ENCODE peak calls at places on chromosomes 2 and 18, in eight cellular contexts. P, M, T, F, L, Y, G and K are unnamed samples.

GRCh38 chr2:179842498-179843153 is 18.8 kb downstream of the ZNF385B start:
- DNase-seq in M (no peak), P (peak; percentile 40), Y (peak; percentile 54), F (peak; percentile 68), L (peak; percentile 77), T (peak; percentile 51), G (no peak), K (no peak)

GRCh38 chr2:128273469-128274081 is 45.1 kb downstream of the HS6ST1 start:
- DNase-seq in G (no peak), F (no peak), M (no peak), Y (no peak), T (no peak), P (no peak), L (no peak), K (no peak)

GRCh38 chr18:78192044-78192443 is 787.6 kb upstream of the SALL3 start:
- DNase-seq in P (no peak), L (no peak), T (no peak), F (peak; percentile 20), G (no peak), M (no peak), Y (peak; percentile 26), K (no peak)

GRCh38 chr18:59885579-59886163 is 14.1 kb upstream of the PMAIP1 start:
- DNase-seq in L (peak; percentile 62), P (no peak), Y (no peak), M (no peak), T (no peak), G (no peak), F (no peak), K (no peak)

GRCh38 chr2:10447300-10448207 is 573 bp downstream of the ODC1 start:
- DNase-seq in T (no peak), F (peak; percentile 55), P (no peak), M (no peak), Y (peak; percentile 32), G (no peak), L (peak; percentile 81), K (no peak)

GRCh38 chr2:120892967-120893667 is 157.4 kb downstream of the GLI2 start:
- DNase-seq in T (no peak), Y (no peak), P (peak; percentile 22), L (no peak), G (peak; percentile 33), M (no peak), F (peak; percentile 74), K (no peak)

GRCh38 chr2:191114403-191114886 is 36.3 kb downstream of the STAT4 start:
- DNase-seq in P (no peak), L (no peak), G (no peak), T (no peak), F (no peak), Y (no peak), M (no peak), K (no peak)

GRCh38 chr2:169656164-169656563 is 38.0 kb downstream of the CFAP210 start:
- DNase-seq in G (no peak), F (no peak), T (no peak), L (no peak), M (no peak), Y (no peak), P (no peak), K (no peak)

GRCh38 chr2:69509011-69509749 is 71.9 kb upstream of the NFU1 start:
- DNase-seq in F (no peak), P (no peak), Y (no peak), T (no peak), L (no peak), G (no peak), M (no peak), K (no peak)

GRCh38 chr2:118065015-118065666 is 23.1 kb upstream of the INSIG2 start:
- DNase-seq in M (no peak), F (no peak), T (no peak), G (no peak), L (no peak), Y (no peak), P (no peak), K (no peak)

GRCh38 chr2:130355181-130355577 is 677 bp upstream of the PTPN18 start:
- DNase-seq in L (peak; percentile 46), P (no peak), M (no peak), T (no peak), Y (no peak), G (no peak), F (no peak), K (no peak)

GRCh38 chr2:240895656-240896388 is at the start of gene MAB21L4:
- DNase-seq in G (no peak), L (no peak), T (no peak), P (no peak), Y (no peak), F (no peak), M (no peak), K (no peak)

GRCh38 chr18:48540329-48541025 is 1.6 kb downstream of the CTIF start:
- DNase-seq in P (peak; percentile 61), Y (peak; percentile 67), G (no peak), L (no peak), F (peak; percentile 64), M (peak; percentile 37), T (peak; percentile 70), K (no peak)

GRCh38 chr18:48539406-48540328 is 836 bp downstream of the CTIF start:
- DNase-seq in G (no peak), M (peak; percentile 30), L (no peak), Y (peak; percentile 53), P (peak; percentile 52), F (peak; percentile 72), T (peak; percentile 58), K (no peak)

GRCh38 chr18:48541747-48542108 is 2.9 kb downstream of the CTIF start:
- DNase-seq in P (no peak), T (no peak), Y (no peak), G (no peak), F (no peak), L (no peak), M (no peak), K (no peak)

GRCh38 chr18:48542513-48543181 is 3.8 kb downstream of the CTIF start:
- DNase-seq in F (no peak), P (no peak), M (no peak), Y (peak; percentile 30), G (no peak), L (no peak), T (no peak), K (no peak)

GRCh38 chr18:48541026-48541746 is 2.4 kb downstream of the CTIF start:
- DNase-seq in T (peak; percentile 75), G (no peak), P (peak; percentile 55), Y (peak; percentile 73), M (no peak), L (no peak), F (peak; percentile 82), K (peak; percentile 62)
- TF ChIP-seq CTCF in T (no peak), G (no peak), P (no peak), Y (no peak), M (no peak), L (no peak), F (no peak), K (no peak)

GRCh38 chr2:232981356-232981755 is 31.7 kb downstream of the NGEF start:
- DNase-seq in M (no peak), F (no peak), T (no peak), Y (no peak), P (no peak), G (no peak), L (no peak), K (no peak)

GRCh38 chr2:232981767-232982360 is 31.2 kb downstream of the NGEF start:
- DNase-seq in M (no peak), P (no peak), T (no peak), Y (no peak), F (no peak), L (no peak), G (no peak), K (no peak)

GRCh38 chr2:232983669-232983991 is 29.4 kb downstream of the NGEF start:
- DNase-seq in G (no peak), P (no peak), L (no peak), Y (no peak), F (no peak), M (no peak), T (no peak), K (no peak)

GRCh38 chr2:232984451-232985207 is 28.4 kb downstream of the NGEF start:
- DNase-seq in M (no peak), L (no peak), Y (no peak), T (no peak), P (no peak), G (no peak), F (no peak), K (no peak)

GRCh38 chr2:232982926-232983668 is 30.0 kb downstream of the NGEF start:
- DNase-seq in G (no peak), L (peak; percentile 33), M (no peak), Y (peak; percentile 78), F (no peak), T (no peak), P (no peak), K (no peak)
- TF ChIP-seq CTCF in G (no peak), L (peak; percentile 70), M (no peak), Y (peak; percentile 21), F (no peak), T (no peak), P (no peak), K (no peak)

GRCh38 chr2:227038550-227039189 is 125.3 kb downstream of the COL4A4 start:
- DNase-seq in G (no peak), L (no peak), P (no peak), F (no peak), Y (no peak), M (no peak), T (no peak), K (no peak)
- TF ChIP-seq CTCF in G (no peak), L (peak; percentile 37), P (no peak), F (no peak), Y (no peak), M (no peak), T (no peak), K (no peak)

GRCh38 chr2:42236911-42237310 is 67.8 kb downstream of the EML4 start:
- DNase-seq in L (no peak), F (no peak), Y (no peak), M (no peak), T (no peak), G (no peak), P (no peak), K (no peak)

GRCh38 chr2:42239811-42240210 is 70.7 kb downstream of the EML4 start:
- DNase-seq in T (no peak), F (no peak), L (no peak), G (no peak), P (no peak), M (no peak), Y (no peak), K (no peak)

GRCh38 chr2:42239289-42239661 is 70.1 kb downstream of the EML4 start:
- DNase-seq in Y (no peak), M (no peak), F (no peak), G (no peak), L (no peak), P (no peak), T (no peak), K (no peak)

GRCh38 chr2:42241517-42241916 is 72.4 kb downstream of the EML4 start:
- DNase-seq in G (no peak), L (no peak), P (no peak), T (no peak), F (no peak), M (no peak), Y (no peak), K (no peak)

DNA sequence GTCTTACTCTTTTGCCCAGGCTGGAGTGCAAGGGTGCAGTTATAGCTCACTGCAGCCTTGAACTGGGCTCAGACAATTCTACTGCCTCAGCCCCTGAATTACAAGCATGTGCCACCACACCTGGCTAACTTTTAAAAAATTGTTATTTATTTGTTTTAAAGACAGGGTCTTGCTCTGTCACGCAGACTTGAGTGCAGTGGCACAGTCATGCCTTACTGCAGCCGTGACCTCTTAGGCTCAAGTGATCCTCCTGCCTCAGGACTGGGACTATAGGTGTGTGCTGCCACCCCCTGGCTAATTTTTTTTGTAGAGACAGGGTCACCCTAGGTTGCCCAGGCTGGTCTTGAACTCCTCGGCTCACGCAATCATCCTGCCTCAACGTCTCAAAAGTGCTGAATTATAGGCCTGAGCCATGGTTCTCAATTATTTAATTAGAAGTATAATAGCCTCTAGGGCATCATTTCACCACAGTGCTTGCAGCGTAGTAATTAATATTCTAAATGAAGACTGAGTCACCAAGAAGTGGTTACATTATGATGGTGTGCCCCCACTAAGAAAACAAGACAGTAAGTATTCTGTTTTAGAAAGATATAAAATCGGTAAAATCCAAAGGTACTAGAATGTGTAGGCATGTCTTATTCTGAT is 69.6 kb downstream of the EML4 start:
- DNase-seq in L (peak; percentile 76), T (peak; percentile 37), P (no peak), Y (peak; percentile 47), F (peak; percentile 65), M (no peak), G (no peak), K (no peak)
- TF ChIP-seq CTCF in L (peak; percentile 85), T (peak; percentile 40), P (peak; percentile 50), Y (peak; percentile 26), F (peak; percentile 20), M (no peak), G (no peak), K (peak; percentile 44)